ENCODE peak calls at places on chromosomes 3 and 15, in eight cellular contexts. One of them, this sample, is unnamed.

GRCh38 chr3:106214641-106215040 is 345.8 kb upstream of the CBLB start:
- DNase-seq in kidney epithelial cell: no peak
- DNase-seq in GM03348: no peak
- DNase-seq in stimulated activated CD4-positive, alpha-beta T cell treated with anti-CD3 and anti-CD28 coated beads, Interleukin-15, amount 100 ng/mL, for 1 hour: no peak
- DNase-seq in NCI-H526: no peak
- DNase-seq in neuronal stem cell: no peak
- DNase-seq in neural crest cell: no peak
- DNase-seq in GM23248: no peak
- DNase-seq in this sample: no peak

GRCh38 chr3:107981471-107982111 is 109.2 kb downstream of the CD47 start:
- DNase-seq in GM03348: no peak
- DNase-seq in NCI-H526: no peak
- DNase-seq in neuronal stem cell: no peak
- DNase-seq in GM23248: peak
- DNase-seq in stimulated activated CD4-positive, alpha-beta T cell treated with anti-CD3 and anti-CD28 coated beads, Interleukin-15, amount 100 ng/mL, for 1 hour: no peak
- DNase-seq in kidney epithelial cell: no peak
- DNase-seq in neural crest cell: no peak
- DNase-seq in this sample: peak

GRCh38 chr3:53613111-53613510 is 118.7 kb downstream of the CACNA1D start:
- DNase-seq in NCI-H526: no peak
- DNase-seq in neural crest cell: no peak
- DNase-seq in GM03348: no peak
- DNase-seq in neuronal stem cell: no peak
- DNase-seq in GM23248: no peak
- DNase-seq in kidney epithelial cell: no peak
- DNase-seq in stimulated activated CD4-positive, alpha-beta T cell treated with anti-CD3 and anti-CD28 coated beads, Interleukin-15, amount 100 ng/mL, for 1 hour: no peak
- DNase-seq in this sample: no peak

GRCh38 chr3:106827515-106828213 is 549.6 kb upstream of the CCDC54 start:
- DNase-seq in neural crest cell: no peak
- DNase-seq in kidney epithelial cell: no peak
- DNase-seq in neuronal stem cell: no peak
- DNase-seq in stimulated activated CD4-positive, alpha-beta T cell treated with anti-CD3 and anti-CD28 coated beads, Interleukin-15, amount 100 ng/mL, for 1 hour: no peak
- DNase-seq in GM03348: no peak
- DNase-seq in GM23248: peak
- DNase-seq in NCI-H526: no peak
- DNase-seq in this sample: no peak

GRCh38 chr3:33001889-33002288 is 50.4 kb downstream of the CCR4 start:
- DNase-seq in GM23248: no peak
- DNase-seq in kidney epithelial cell: no peak
- DNase-seq in neuronal stem cell: no peak
- DNase-seq in NCI-H526: no peak
- DNase-seq in GM03348: no peak
- DNase-seq in neural crest cell: no peak
- DNase-seq in stimulated activated CD4-positive, alpha-beta T cell treated with anti-CD3 and anti-CD28 coated beads, Interleukin-15, amount 100 ng/mL, for 1 hour: no peak
- DNase-seq in this sample: no peak

GRCh38 chr3:133540896-133541674 is 32.4 kb upstream of the CDV3 start:
- DNase-seq in neural crest cell: no peak
- DNase-seq in stimulated activated CD4-positive, alpha-beta T cell treated with anti-CD3 and anti-CD28 coated beads, Interleukin-15, amount 100 ng/mL, for 1 hour: no peak
- DNase-seq in NCI-H526: no peak
- DNase-seq in GM03348: peak
- DNase-seq in GM23248: peak
- DNase-seq in kidney epithelial cell: peak
- DNase-seq in neuronal stem cell: no peak
- DNase-seq in this sample: no peak

GRCh38 chr3:58924581-58924980 is 125.2 kb downstream of the CFAP20DC start:
- DNase-seq in GM03348: no peak
- DNase-seq in neural crest cell: no peak
- DNase-seq in neuronal stem cell: no peak
- DNase-seq in stimulated activated CD4-positive, alpha-beta T cell treated with anti-CD3 and anti-CD28 coated beads, Interleukin-15, amount 100 ng/mL, for 1 hour: no peak
- DNase-seq in NCI-H526: no peak
- DNase-seq in kidney epithelial cell: no peak
- DNase-seq in GM23248: peak
- DNase-seq in this sample: no peak

GRCh38 chr15:73796266-73796939 is 43.3 kb upstream of the INSYN1 start:
- DNase-seq in kidney epithelial cell: no peak
- DNase-seq in neural crest cell: no peak
- DNase-seq in GM23248: no peak
- DNase-seq in stimulated activated CD4-positive, alpha-beta T cell treated with anti-CD3 and anti-CD28 coated beads, Interleukin-15, amount 100 ng/mL, for 1 hour: no peak
- DNase-seq in NCI-H526: no peak
- DNase-seq in GM03348: no peak
- DNase-seq in neuronal stem cell: no peak
- DNase-seq in this sample: no peak

GRCh38 chr15:35486296-35486695 is 59.7 kb downstream of the DPH6 start:
- DNase-seq in NCI-H526: no peak
- DNase-seq in GM03348: no peak
- DNase-seq in neuronal stem cell: no peak
- DNase-seq in stimulated activated CD4-positive, alpha-beta T cell treated with anti-CD3 and anti-CD28 coated beads, Interleukin-15, amount 100 ng/mL, for 1 hour: no peak
- DNase-seq in neural crest cell: no peak
- DNase-seq in kidney epithelial cell: no peak
- DNase-seq in GM23248: no peak
- DNase-seq in this sample: no peak

GRCh38 chr3:186854146-186854545 is 11.6 kb downstream of the ADIPOQ start:
- DNase-seq in kidney epithelial cell: no peak
- DNase-seq in NCI-H526: no peak
- DNase-seq in neuronal stem cell: no peak
- DNase-seq in stimulated activated CD4-positive, alpha-beta T cell treated with anti-CD3 and anti-CD28 coated beads, Interleukin-15, amount 100 ng/mL, for 1 hour: no peak
- DNase-seq in GM03348: no peak
- DNase-seq in neural crest cell: no peak
- DNase-seq in GM23248: no peak
- DNase-seq in this sample: no peak

GRCh38 chr3:120693439-120694172 is 11.6 kb upstream of the HGD start:
- DNase-seq in neural crest cell: no peak
- DNase-seq in stimulated activated CD4-positive, alpha-beta T cell treated with anti-CD3 and anti-CD28 coated beads, Interleukin-15, amount 100 ng/mL, for 1 hour: no peak
- DNase-seq in GM03348: peak
- DNase-seq in GM23248: peak
- DNase-seq in kidney epithelial cell: no peak
- DNase-seq in NCI-H526: peak
- DNase-seq in neuronal stem cell: no peak
- DNase-seq in this sample: peak

GRCh38 chr3:101518421-101518871 is 5.4 kb upstream of the SENP7 start:
- DNase-seq in GM03348: no peak
- DNase-seq in neuronal stem cell: no peak
- DNase-seq in neural crest cell: no peak
- DNase-seq in NCI-H526: no peak
- DNase-seq in kidney epithelial cell: no peak
- DNase-seq in GM23248: no peak
- DNase-seq in stimulated activated CD4-positive, alpha-beta T cell treated with anti-CD3 and anti-CD28 coated beads, Interleukin-15, amount 100 ng/mL, for 1 hour: no peak
- DNase-seq in this sample: peak